ENCODE peak calls at places on chromosomes 2 and 18, in seven cellular contexts. D, J, F, S, R, Z and V are unnamed samples.

GRCh38 chr2:169705927-169706326 is 11.7 kb downstream of the PHOSPHO2 start:
- DNase-seq in S (no peak), R (peak), J (no peak), F (no peak), D (no peak), Z (no peak), V (no peak)

GRCh38 chr2:127624321-127625145 is 21.4 kb upstream of the GPR17 start:
- DNase-seq in R (no peak), Z (no peak), D (peak), F (no peak), S (no peak), J (no peak), V (no peak)

GRCh38 chr2:181554511-181554910 is 97.3 kb downstream of the ITGA4 start:
- DNase-seq in J (no peak), R (no peak), Z (no peak), S (no peak), D (no peak), F (no peak), V (no peak)

GRCh38 chr2:138516030-138516704 is 14.6 kb downstream of the SPOPL start:
- DNase-seq in S (no peak), F (no peak), Z (peak), D (no peak), J (no peak), R (peak), V (no peak)

GRCh38 chr2:33153008-33153407 is 206.3 kb downstream of the LTBP1 start:
- DNase-seq in J (no peak), S (no peak), F (no peak), Z (no peak), D (no peak), R (peak), V (no peak)

GRCh38 chr18:45775241-45775676 is 50.2 kb upstream of the SIGLEC15 start:
- DNase-seq in S (peak), Z (no peak), F (peak), R (peak), J (no peak), D (peak), V (no peak)

GRCh38 chr2:179898873-179899272 is 37.5 kb upstream of the ZNF385B start:
- DNase-seq in F (no peak), R (no peak), Z (peak), S (no peak), D (no peak), J (peak), V (peak)

GRCh38 chr2:241071677-241072111 is 30.4 kb downstream of the MTERF4 start:
- DNase-seq in F (no peak), S (no peak), Z (no peak), J (no peak), R (no peak), D (no peak), V (no peak)

GRCh38 chr2:98148968-98149697 is 62.2 kb downstream of the VWA3B start:
- DNase-seq in J (no peak), S (no peak), F (no peak), D (no peak), R (peak), Z (peak), V (no peak)

GRCh38 chr2:177586154-177586553 is 193.6 kb downstream of the AGPS start:
- DNase-seq in J (no peak), F (no peak), D (no peak), Z (no peak), S (no peak), R (no peak), V (no peak)

GRCh38 chr2:43539436-43539835 is 56.4 kb downstream of the THADA start:
- DNase-seq in F (no peak), R (no peak), Z (no peak), J (no peak), D (no peak), S (no peak), V (no peak)

GRCh38 chr2:113236367-113237159 is 42.2 kb downstream of the PAX8 start:
- DNase-seq in Z (no peak), J (no peak), S (no peak), D (no peak), F (no peak), R (no peak), V (no peak)